ENCODE peak calls at places on chromosomes 1 and 21, in five cellular contexts. I, X, Y, E and V are unnamed samples.

GRCh38 chr1:63698001-63698838 is 75.6 kb upstream of the ROR1 start:
- DNase-seq in I (no peak), X (peak; percentile 61), Y (peak; percentile 89), E (no peak), V (no peak)

GRCh38 chr1:113455374-113455773 is 65.1 kb downstream of the MAGI3 start:
- DNase-seq in I (no peak), X (no peak), Y (no peak), E (no peak), V (no peak)

GRCh38 chr21:25503981-25504380 is 103.3 kb downstream of the MRPL39 start:
- DNase-seq in I (no peak), X (no peak), Y (no peak), E (no peak), V (no peak)

GRCh38 chr1:25565188-25565591 is 21.8 kb downstream of the LDLRAP1 start:
- DNase-seq in I (no peak), X (no peak), Y (no peak), E (no peak), V (no peak)

GRCh38 chr1:216826206-216826605 is 103.0 kb upstream of the ESRRG start:
- DNase-seq in I (no peak), X (no peak), Y (no peak), E (no peak), V (no peak)

GRCh38 chr1:74964508-74964907 is 169.7 kb upstream of the LHX8 start:
- DNase-seq in I (peak; percentile 84), X (no peak), Y (no peak), E (peak; percentile 1), V (no peak)

GRCh38 chr1:184890539-184890973 is 83.8 kb downstream of the NIBAN1 start:
- DNase-seq in I (peak; percentile 44), X (no peak), Y (no peak), E (peak; percentile 40), V (no peak)

GRCh38 chr1:169483500-169483966 is 2.2 kb downstream of the SLC19A2 start:
- DNase-seq in I (peak; percentile 78), X (no peak), Y (no peak), E (no peak), V (no peak)

GRCh38 chr1:4656533-4657140 is 2.2 kb downstream of the AJAP1 start:
- DNase-seq in I (no peak), X (no peak), Y (no peak), E (no peak), V (peak; percentile 51)

GRCh38 chr1:20187103-20187812 is 940 bp upstream of the PLA2G2C start:
- DNase-seq in I (no peak), X (no peak), Y (peak; percentile 78), E (no peak), V (no peak)

GRCh38 chr1:213286235-213286634 is 235.2 kb downstream of the RPS6KC1 start:
- DNase-seq in I (no peak), X (no peak), Y (no peak), E (no peak), V (no peak)
- TF ChIP-seq CTCF in I (peak; percentile 15), X (no peak), Y (no peak), E (peak; percentile 32), V (no peak)

GRCh38 chr1:231159963-231160761 is 1.7 kb upstream of the TRIM67 start:
- DNase-seq in I (no peak), X (no peak), Y (no peak), E (no peak), V (no peak)

GRCh38 chr1:231161711-231162299 is at the start of gene TRIM67:
- DNase-seq in I (no peak), X (peak; percentile 23), Y (no peak), E (no peak), V (no peak)

GRCh38 chr1:231157311-231157710 is 4.5 kb upstream of the TRIM67 start:
- DNase-seq in I (no peak), X (no peak), Y (no peak), E (no peak), V (no peak)

GRCh38 chr1:231160851-231161710 is 777 bp upstream of the TRIM67 start:
- DNase-seq in I (peak; percentile 16), X (no peak), Y (no peak), E (no peak), V (no peak)

DNA sequence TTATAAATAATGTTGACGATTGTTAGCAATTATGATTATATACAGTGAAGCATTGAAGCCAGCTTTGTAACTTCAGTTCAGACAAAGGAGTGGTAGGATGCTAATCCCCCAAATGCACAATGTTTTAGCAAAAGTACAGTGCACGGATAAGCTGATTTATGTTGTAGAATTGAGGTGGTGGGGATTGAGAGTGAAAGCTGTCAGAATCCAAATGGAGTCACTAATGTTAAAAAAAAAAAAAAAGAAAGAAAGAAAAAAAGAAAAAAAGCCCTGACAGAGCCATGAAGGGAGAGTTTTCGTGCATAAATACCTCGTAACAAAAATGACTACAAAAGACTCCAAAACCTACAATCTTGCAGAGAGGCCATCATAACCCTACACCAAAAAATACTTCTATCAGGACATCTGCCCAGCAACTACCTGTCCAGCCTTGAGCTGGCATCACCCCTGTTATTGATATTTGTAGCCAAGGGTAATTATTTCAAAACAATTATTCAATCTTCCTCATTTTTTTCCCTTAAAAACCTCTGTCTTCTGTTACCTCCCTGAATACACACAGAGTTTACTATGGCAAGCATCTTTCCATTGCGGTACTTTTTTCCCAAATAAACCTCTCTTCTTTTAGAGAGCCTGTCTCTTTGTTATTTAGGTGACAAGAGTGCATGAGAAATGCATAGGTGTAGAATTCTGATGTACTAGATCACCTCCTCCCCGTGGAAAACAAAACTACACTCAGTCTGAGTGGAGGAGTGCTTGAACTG is 2.5 kb upstream of the TRIM67 start:
- DNase-seq in I (no peak), X (no peak), Y (no peak), E (no peak), V (no peak)
- H3K27me3 ChIP-seq in I (no peaks in the 10 kb centered on the region), X (peaks cover 49% of the 10 kb centered on the region), Y (peaks cover 65% of the 10 kb centered on the region), E (peaks cover 42% of the 10 kb centered on the region), V (peaks cover 65% of the 10 kb centered on the region)

GRCh38 chr1:32179443-32180185 is at the start of gene TXLNA:
- DNase-seq in I (peak; percentile 94), X (peak; percentile 96), Y (peak; percentile 98), E (peak; percentile 86), V (peak; percentile 98)

GRCh38 chr1:32179193-32179442 is 357 bp upstream of the TXLNA start:
- DNase-seq in I (no peak), X (no peak), Y (peak; percentile 70), E (no peak), V (no peak)

GRCh38 chr1:32181065-32181464 is 1.6 kb downstream of the TXLNA start:
- DNase-seq in I (no peak), X (no peak), Y (no peak), E (no peak), V (no peak)

GRCh38 chr1:32181563-32181962 is 2.1 kb downstream of the TXLNA start:
- DNase-seq in I (no peak), X (no peak), Y (no peak), E (no peak), V (no peak)

GRCh38 chr1:32180186-32181060 is 948 bp downstream of the TXLNA start:
- DNase-seq in I (peak; percentile 67), X (peak; percentile 63), Y (peak; percentile 84), E (peak; percentile 31), V (peak; percentile 84)
- TF ChIP-seq CTCF in I (no peak), X (no peak), Y (no peak), E (no peak), V (no peak)

DNA sequence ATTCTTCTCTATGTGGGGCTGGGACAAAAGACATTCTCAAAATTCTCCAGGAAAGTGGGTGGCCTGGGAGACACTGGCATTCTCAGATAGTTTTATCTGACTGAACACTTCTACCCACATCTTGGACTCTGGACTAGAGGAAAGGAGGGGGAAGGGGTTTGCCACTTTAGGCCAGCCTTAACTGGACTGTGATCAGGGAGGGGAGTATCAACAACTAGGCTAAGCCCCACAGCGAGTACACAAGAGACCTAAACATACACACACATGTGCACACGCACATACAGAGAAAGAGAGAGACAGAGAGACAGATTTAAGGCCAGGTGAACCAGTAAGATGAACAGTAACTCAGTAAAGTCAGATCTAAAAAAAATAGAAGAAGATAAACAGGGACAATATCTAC is 1.3 kb upstream of the SEMA6C start:
- DNase-seq in I (no peak), X (no peak), Y (no peak), E (no peak), V (no peak)
- H3K27me3 ChIP-seq in I (no peaks in the 10 kb centered on the region), X (no peaks in the 10 kb centered on the region), Y (no peaks in the 10 kb centered on the region), E (no peaks in the 10 kb centered on the region), V (no peaks in the 10 kb centered on the region)

GRCh38 chr1:179104851-179105250 is 23.0 kb downstream of the TOR3A start:
- DNase-seq in I (no peak), X (no peak), Y (no peak), E (no peak), V (no peak)

GRCh38 chr1:179108644-179109043 is 26.8 kb downstream of the TOR3A start:
- DNase-seq in I (no peak), X (no peak), Y (no peak), E (no peak), V (no peak)

GRCh38 chr1:179103999-179104398 is 22.1 kb downstream of the TOR3A start:
- DNase-seq in I (no peak), X (no peak), Y (no peak), E (no peak), V (no peak)

GRCh38 chr1:179107706-179108629 is 26.1 kb downstream of the TOR3A start:
- DNase-seq in I (no peak), X (no peak), Y (no peak), E (no peak), V (no peak)

DNA sequence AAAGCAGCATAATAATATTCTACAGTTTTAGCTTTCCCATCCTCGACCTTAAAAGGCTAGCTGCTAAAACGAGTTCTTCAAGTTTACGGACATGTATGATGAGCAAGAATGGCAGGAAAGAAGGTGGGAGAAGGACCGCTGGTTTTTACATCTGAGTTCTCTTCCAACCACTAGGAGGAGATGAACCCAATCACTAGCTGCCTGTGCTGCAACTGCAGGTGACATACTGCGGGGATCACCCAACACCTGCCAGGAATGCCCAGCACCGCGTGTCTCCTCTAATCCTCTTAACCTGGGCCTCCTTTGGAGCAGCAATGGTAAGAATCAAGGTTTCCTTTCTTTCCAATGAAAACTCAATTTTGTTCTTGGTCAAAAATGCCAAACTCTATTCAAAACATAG is 23.5 kb downstream of the TOR3A start:
- DNase-seq in I (no peak), X (no peak), Y (no peak), E (peak; percentile 42), V (no peak)
- TF ChIP-seq CTCF in I (no peak), X (no peak), Y (peak; percentile 24), E (peak; percentile 44), V (peak; percentile 25)

GRCh38 chr1:23383547-23384311 is 14.1 kb upstream of the ZNF436 start:
- DNase-seq in I (peak; percentile 60), X (no peak), Y (peak; percentile 78), E (no peak), V (no peak)

GRCh38 chr1:23387494-23387893 is 17.9 kb upstream of the ZNF436 start:
- DNase-seq in I (no peak), X (no peak), Y (no peak), E (no peak), V (no peak)

GRCh38 chr1:23384312-23385058 is 14.8 kb upstream of the ZNF436 start:
- DNase-seq in I (no peak), X (no peak), Y (peak; percentile 4), E (peak; percentile 77), V (no peak)

GRCh38 chr1:23381233-23381885 is 11.7 kb upstream of the ZNF436 start:
- DNase-seq in I (no peak), X (no peak), Y (no peak), E (no peak), V (no peak)

DNA sequence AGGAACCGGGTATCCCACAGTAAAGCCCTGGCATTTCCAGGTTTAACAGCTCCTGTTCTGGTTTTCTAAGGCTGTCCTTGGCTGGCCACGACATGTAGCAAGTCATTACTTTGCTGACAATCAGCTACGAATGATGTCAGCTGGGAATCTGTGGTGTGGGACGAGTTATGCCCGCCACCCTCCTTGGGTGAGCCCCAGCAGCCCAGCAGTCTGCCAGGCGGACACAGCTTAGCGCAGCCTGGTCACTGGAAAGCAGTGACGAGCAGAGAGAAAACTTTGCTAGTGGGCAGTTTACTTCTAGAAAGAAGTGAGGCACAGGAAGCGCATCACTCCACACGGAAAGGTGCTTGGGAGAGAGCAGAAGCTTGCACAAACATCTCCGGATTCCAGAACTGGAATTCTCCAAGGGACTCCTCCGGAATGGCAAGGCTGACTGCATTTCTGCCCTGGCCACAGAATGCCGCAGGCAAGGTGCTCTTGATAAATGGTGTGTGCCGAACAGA is 15.5 kb upstream of the ZNF436 start:
- DNase-seq in I (no peak), X (no peak), Y (peak; percentile 18), E (peak; percentile 54), V (peak; percentile 18)
- H3K27me3 ChIP-seq in I (no peaks in the 10 kb centered on the region), X (no peaks in the 10 kb centered on the region), Y (no peaks in the 10 kb centered on the region), E (no peaks in the 10 kb centered on the region), V (no peaks in the 10 kb centered on the region)